ENCODE peak calls at places on chromosomes 16 and 17, in eight cellular contexts. D is small intestine, O is cardiac muscle cell, G is body of pancreas, B is neuronal stem cell, S is heart left ventricle, W is uterus, X is AG04450. P is an unnamed sample. For H3K9me3, the result is how much of the 10 kb centered on the place peaks cover.

GRCh38 chr17:13405807-13406206 is 195.9 kb downstream of the HS3ST3A1 start:
- DNase-seq in D (no peak), O (peak), G (no peak), B (no peak), S (no peak), W (no peak), X (no peak), P (no peak)

GRCh38 chr17:17033466-17033865 is 8.8 kb upstream of the MPRIP start:
- DNase-seq in D (no peak), O (no peak), G (no peak), B (no peak), S (no peak), W (no peak), X (no peak), P (no peak)

GRCh38 chr16:77062878-77063566 is 128.0 kb upstream of the MON1B start:
- DNase-seq in D (no peak), O (no peak), G (no peak), B (no peak), S (no peak), W (no peak), X (no peak), P (no peak)

GRCh38 chr17:17313350-17313991 is 10.3 kb downstream of the NT5M start:
- DNase-seq in D (peak), O (peak), G (peak), B (no peak), S (no peak), W (no peak), X (no peak), P (no peak)

GRCh38 chr16:62829084-62829483 is 792.8 kb upstream of the CDH8 start:
- DNase-seq in D (no peak), O (no peak), G (no peak), B (no peak), S (no peak), W (no peak), X (no peak), P (no peak)

GRCh38 chr17:32111141-32111771 is 31.0 kb upstream of the RHOT1 start:
- DNase-seq in D (peak), O (peak), G (peak), B (no peak), S (peak), W (peak), X (peak), P (peak)

GRCh38 chr16:66211651-66212050 is 154.8 kb upstream of the CDH5 start:
- DNase-seq in D (no peak), O (no peak), G (no peak), B (no peak), S (no peak), W (no peak), X (no peak), P (no peak)

GRCh38 chr17:69810326-69811035 is 264.5 kb upstream of the KCNJ16 start:
- DNase-seq in D (no peak), O (no peak), G (no peak), B (no peak), S (no peak), W (no peak), X (no peak), P (no peak)

GRCh38 chr16:50259334-50260205 is 6.8 kb upstream of the ADCY7 start:
- DNase-seq in D (no peak), O (no peak), G (peak), B (peak), S (peak), W (no peak), X (no peak), P (peak)

GRCh38 chr17:81967244-81967532 is 6.2 kb upstream of the NOTUM start:
- DNase-seq in D (no peak), O (no peak), G (no peak), B (no peak), S (no peak), W (no peak), X (no peak), P (no peak)

GRCh38 chr17:16261049-16261448 is 44.0 kb downstream of the PIGL start:
- DNase-seq in D (no peak), O (no peak), G (no peak), B (no peak), S (no peak), W (no peak), X (no peak), P (no peak)

GRCh38 chr16:67177743-67178699 is 5.7 kb downstream of the MATCAP1 start:
- DNase-seq in D (peak), O (peak), G (peak), B (no peak), S (peak), W (no peak), X (no peak), P (peak)

GRCh38 chr17:34712481-34713195 is 133.3 kb downstream of the TMEM132E start:
- DNase-seq in D (no peak), O (no peak), G (no peak), B (no peak), S (no peak), W (no peak), X (no peak), P (no peak)

GRCh38 chr17:83196088-83196765 is 116.8 kb downstream of the METRNL start:
- DNase-seq in D (no peak), O (no peak), G (peak), B (no peak), S (peak), W (no peak), X (no peak), P (peak)

GRCh38 chr17:49259663-49260010 is 29.1 kb upstream of the PHOSPHO1 start:
- DNase-seq in D (no peak), O (no peak), G (no peak), B (no peak), S (no peak), W (no peak), X (no peak), P (no peak)
- H3K4me3 ChIP-seq in D (no peak), O (no peak), G (no peak), B (peak), S (peak), W (peak), X (peak), P (peak)

GRCh38 chr16:4486126-4486893 is 10.1 kb downstream of the HMOX2 start:
- DNase-seq in D (no peak), O (peak), G (peak), B (no peak), S (peak), W (no peak), X (no peak), P (no peak)

GRCh38 chr16:4488486-4488967 is 12.3 kb downstream of the HMOX2 start:
- DNase-seq in D (peak), O (no peak), G (no peak), B (no peak), S (no peak), W (no peak), X (no peak), P (no peak)

GRCh38 chr16:4491898-4492297 is 15.7 kb downstream of the HMOX2 start:
- DNase-seq in D (no peak), O (no peak), G (no peak), B (no peak), S (no peak), W (no peak), X (no peak), P (no peak)

GRCh38 chr16:4487955-4488481 is 11.8 kb downstream of the HMOX2 start:
- DNase-seq in D (no peak), O (no peak), G (peak), B (no peak), S (no peak), W (no peak), X (no peak), P (no peak)

GRCh38 chr16:4489030-4489429 is 12.8 kb downstream of the HMOX2 start:
- DNase-seq in D (no peak), O (no peak), G (no peak), B (no peak), S (no peak), W (no peak), X (peak), P (no peak)
- H3K27ac ChIP-seq in D (peak), O (no peak), G (no peak), B (no peak), S (no peak), W (no peak), X (peak), P (no peak)

DNA sequence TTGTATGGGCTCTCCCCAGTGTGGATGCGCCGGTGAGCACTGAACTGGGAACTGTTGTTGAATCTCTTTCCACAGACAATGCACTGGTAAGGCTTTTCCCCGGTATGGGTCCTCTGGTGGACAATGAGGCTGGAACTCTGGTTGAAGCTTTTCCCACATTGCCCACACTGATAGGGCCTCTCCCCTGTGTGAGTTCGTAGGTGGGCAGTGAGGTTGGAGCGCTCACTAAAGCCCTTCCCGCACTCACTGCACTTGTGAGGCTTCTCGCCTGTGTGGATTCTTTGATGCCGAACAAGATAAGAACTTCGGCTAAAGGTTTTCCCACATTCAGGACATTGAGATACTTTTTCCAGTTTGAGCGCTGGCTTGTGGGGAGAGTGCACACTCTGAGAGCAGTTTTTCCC is 17.8 kb downstream of the ZSCAN32 start:
- DNase-seq in D (no peak), O (no peak), G (no peak), B (no peak), S (no peak), W (no peak), X (no peak), P (no peak)
- H3K9me3 ChIP-seq in D (under half), O (under half), G (under half), B (under half), S (half or more), W (under half), X (half or more), P (under half)

GRCh38 chr17:76500745-76501017 is 542 bp downstream of the RHBDF2 start:
- DNase-seq in D (no peak), O (no peak), G (no peak), B (no peak), S (no peak), W (no peak), X (no peak), P (no peak)
- H3K4me3 ChIP-seq in D (peak), O (peak), G (peak), B (peak), S (peak), W (peak), X (peak), P (no peak)

GRCh38 chr17:21034350-21035235 is 8.2 kb downstream of the USP22 start:
- DNase-seq in D (peak), O (no peak), G (no peak), B (no peak), S (no peak), W (no peak), X (no peak), P (no peak)
- H3K27ac ChIP-seq in D (peak), O (peak), G (no peak), B (no peak), S (peak), W (no peak), X (no peak), P (no peak)

GRCh38 chr16:3295209-3295608 is 10.0 kb downstream of the TIGD7 start:
- DNase-seq in D (no peak), O (no peak), G (no peak), B (no peak), S (peak), W (no peak), X (no peak), P (no peak)
- H3K9me3 ChIP-seq in D (under half), O (under half), G (under half), B (under half), S (half or more), W (under half), X (half or more), P (under half)

GRCh38 chr16:28985611-28986041 is 774 bp downstream of the LAT start:
- DNase-seq in D (no peak), O (no peak), G (no peak), B (no peak), S (no peak), W (no peak), X (no peak), P (no peak)

GRCh38 chr16:28984619-28985135 is at the start of gene LAT:
- DNase-seq in D (peak), O (no peak), G (no peak), B (no peak), S (peak), W (no peak), X (no peak), P (no peak)

GRCh38 chr16:28984091-28984490 is 761 bp upstream of the LAT start:
- DNase-seq in D (no peak), O (no peak), G (no peak), B (no peak), S (no peak), W (no peak), X (no peak), P (no peak)

GRCh38 chr16:28986492-28986891 is 1.6 kb downstream of the LAT start:
- DNase-seq in D (no peak), O (no peak), G (no peak), B (no peak), S (no peak), W (no peak), X (no peak), P (no peak)

GRCh38 chr16:28985206-28985605 is 354 bp downstream of the LAT start:
- DNase-seq in D (no peak), O (no peak), G (no peak), B (no peak), S (no peak), W (no peak), X (no peak), P (no peak)
- H3K4me3 ChIP-seq in D (peak), O (no peak), G (no peak), B (no peak), S (no peak), W (no peak), X (no peak), P (no peak)

DNA sequence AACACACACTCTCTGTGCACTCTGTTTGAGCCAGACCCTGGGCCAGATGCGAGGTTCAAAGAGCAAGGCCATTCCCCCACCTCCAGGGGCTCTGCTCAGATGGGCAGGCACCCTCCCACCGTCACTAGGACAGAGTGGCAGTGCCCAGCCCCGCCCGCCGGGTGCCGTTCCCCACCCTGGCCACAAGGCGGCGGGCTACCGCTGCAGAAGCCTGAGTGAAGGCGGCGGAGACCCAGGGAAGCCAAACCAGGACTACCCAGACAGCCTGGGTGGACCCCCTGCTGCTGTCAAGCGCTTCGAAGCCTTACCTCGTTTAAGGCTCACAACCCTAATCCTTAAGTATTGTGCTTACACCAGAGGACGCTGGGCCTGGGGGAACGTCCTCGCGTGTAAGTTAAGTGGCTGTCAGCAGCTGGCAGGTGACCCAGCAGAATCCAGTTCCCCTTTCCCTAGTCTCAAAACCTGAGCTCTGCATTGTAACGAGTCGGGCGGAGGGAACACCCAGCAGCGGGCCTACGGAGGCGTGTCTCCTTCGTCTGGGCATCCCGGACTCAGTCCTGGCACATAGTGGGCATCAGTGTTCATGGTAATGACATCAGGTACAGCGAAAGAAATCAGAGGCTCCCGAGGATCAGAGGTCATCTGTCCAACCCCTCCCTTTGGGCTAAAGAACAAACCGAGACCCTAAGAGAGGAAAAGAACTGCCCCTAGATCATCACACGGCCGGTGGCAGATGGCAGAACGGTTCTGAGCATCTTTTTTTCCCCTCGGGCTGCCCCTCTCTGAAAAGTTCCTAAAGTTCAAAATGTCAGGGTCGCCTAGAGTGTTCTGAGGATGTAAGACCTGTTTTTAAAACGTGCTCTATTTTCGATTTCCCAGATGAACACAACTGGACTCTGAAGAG is 4.4 kb downstream of the ARHGAP27 start:
- DNase-seq in D (peak), O (peak), G (peak), B (no peak), S (peak), W (peak), X (peak), P (peak)
- H3K27ac ChIP-seq in D (peak), O (no peak), G (no peak), B (no peak), S (no peak), W (no peak), X (no peak), P (no peak)

P was measured in aorta.